ENCODE peak calls at places on chromosomes 2 and 18, in four cellular contexts. Y is GM12891, D is K562, S is GM12878. V is an unnamed sample.

GRCh38 chr2:2647156-2647555 is 316.1 kb upstream of the MYT1L start:
- DNase-seq in S (no peak), Y (no peak), D (no peak), V (no peak)

GRCh38 chr2:204268971-204269370 is 276.3 kb upstream of the PARD3B start:
- DNase-seq in Y (no peak), D (no peak), S (no peak), V (no peak)

GRCh38 chr2:187395276-187396015 is 52.6 kb downstream of the CALCRL start:
- DNase-seq in Y (no peak), S (no peak), D (no peak), V (no peak)

GRCh38 chr2:221570321-221571107 is 1.6 kb downstream of the EPHA4 start:
- DNase-seq in D (no peak), S (no peak), Y (no peak), V (no peak)

GRCh38 chr2:215832791-215833190 is 180.6 kb downstream of the MREG start:
- DNase-seq in D (no peak), S (no peak), Y (no peak), V (peak)

GRCh38 chr2:191724015-191724414 is 46.1 kb downstream of the NABP1 start:
- DNase-seq in D (no peak), S (peak), Y (no peak), V (no peak)

GRCh38 chr2:218711550-218711929 is 905 bp downstream of the TTLL4 start:
- DNase-seq in S (no peak), Y (no peak), D (no peak), V (no peak)

GRCh38 chr18:10410472-10411300 is 43.7 kb upstream of the APCDD1 start:
- DNase-seq in S (no peak), Y (no peak), D (no peak), V (no peak)

GRCh38 chr2:69013837-69014796 is 1.1 kb downstream of the ANTXR1 start:
- DNase-seq in D (no peak), Y (no peak), S (no peak), V (no peak)

GRCh38 chr2:33488715-33489540 is 12.5 kb downstream of the RASGRP3 start:
- DNase-seq in Y (no peak), D (no peak), S (no peak), V (no peak)

GRCh38 chr2:80943487-80943886 is 638.9 kb upstream of the LRRTM1 start:
- DNase-seq in Y (no peak), D (no peak), S (no peak), V (no peak)

GRCh38 chr18:67919316-67919715 is 402.8 kb upstream of the DSEL start:
- DNase-seq in S (no peak), D (no peak), Y (no peak), V (no peak)

GRCh38 chr18:7941533-7941932 is 374.4 kb downstream of the PTPRM start:
- DNase-seq in Y (no peak), D (no peak), S (no peak), V (no peak)

GRCh38 chr18:42183746-42184145 is 228.7 kb downstream of the PIK3C3 start:
- DNase-seq in Y (no peak), S (no peak), D (no peak), V (peak)

GRCh38 chr2:72204782-72205545 is 57.3 kb upstream of the CYP26B1 start:
- DNase-seq in Y (no peak), S (no peak), D (no peak), V (no peak)

GRCh38 chr2:12141618-12142220 is 395.3 kb downstream of the LPIN1 start:
- DNase-seq in Y (no peak), S (no peak), D (no peak), V (no peak)

GRCh38 chr2:218569661-218570500 is 1.2 kb downstream of the CNOT9 start:
- DNase-seq in Y (no peak), D (peak), S (no peak), V (no peak)

GRCh38 chr2:129492528-129492927 is 486.9 kb upstream of the RAB6C start:
- DNase-seq in Y (no peak), D (no peak), S (no peak), V (no peak)

DNA sequence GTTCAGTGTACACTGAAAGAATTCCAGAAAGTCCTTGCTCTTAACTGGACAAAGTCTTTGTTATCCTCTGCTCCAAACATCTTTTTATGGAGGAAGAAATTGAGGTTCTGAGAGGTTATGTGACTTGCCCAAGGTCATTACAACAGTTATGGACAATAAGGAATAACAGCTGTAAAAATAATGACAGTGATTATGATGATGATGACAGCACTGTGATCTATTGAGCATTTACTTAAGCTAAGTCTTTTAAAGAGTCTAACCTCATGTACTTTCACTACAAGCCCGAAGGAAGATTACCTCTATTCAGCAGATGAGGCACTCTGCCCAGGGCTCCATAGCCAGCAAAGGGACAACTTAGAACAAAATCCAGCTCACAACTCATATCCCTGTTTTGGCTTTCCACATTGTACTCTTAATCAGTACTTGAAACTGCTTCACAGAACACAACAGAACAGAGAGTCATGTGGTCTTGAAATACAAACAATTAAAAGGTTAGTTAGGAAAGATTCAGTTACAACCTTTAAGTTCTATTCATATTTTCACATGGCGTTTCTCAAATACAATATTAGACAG is 290.2 kb downstream of the ZNF385B start:
- DNase-seq in Y (no peak), D (no peak), S (no peak), V (no peak)
- TF ChIP-seq SPI1 in Y (no peak), D (no peak), S (no peak), V (no peak)

GRCh38 chr2:224055101-224055500 is 16.0 kb upstream of the SERPINE2 start:
- DNase-seq in S (no peak), D (no peak), Y (no peak), V (no peak)
- TF ChIP-seq SPI1 in S (no peak), D (no peak), Y (no peak), V (no peak)

DNA sequence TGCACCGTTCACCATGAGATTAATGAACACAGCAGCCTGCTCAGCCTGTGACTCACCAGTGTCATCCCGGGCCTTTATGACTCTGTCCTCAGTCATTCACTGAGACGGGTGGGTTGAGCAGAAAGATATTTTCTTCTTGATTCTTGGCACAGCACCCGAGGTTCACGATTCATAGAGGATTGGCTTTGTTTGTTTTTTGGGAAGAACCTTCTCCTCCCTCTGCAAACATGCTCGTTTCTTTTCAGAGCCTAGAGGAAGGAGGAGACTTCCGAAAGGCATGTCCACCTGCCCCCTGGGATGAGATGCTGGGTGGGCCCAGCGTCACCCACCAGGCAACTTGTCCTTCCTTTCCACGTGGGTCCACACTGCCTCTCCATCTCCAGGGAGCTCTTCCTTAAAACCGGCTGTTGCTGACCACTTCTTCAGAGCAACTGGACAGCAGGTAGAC is 199.2 kb downstream of the GLI2 start:
- DNase-seq in Y (no peak), S (no peak), D (peak), V (no peak)
- TF ChIP-seq SPI1 in Y (no peak), S (no peak), D (no peak), V (no peak)

GRCh38 chr2:20179755-20180594 is 45.0 kb downstream of the SDC1 start:
- DNase-seq in Y (no peak), D (peak), S (no peak), V (no peak)
- TF ChIP-seq SPI1 in Y (no peak), D (no peak), S (no peak), V (no peak)

GRCh38 chr2:188571543-188571942 is 279.9 kb downstream of the GULP1 start:
- DNase-seq in S (no peak), Y (no peak), D (no peak), V (no peak)
- TF ChIP-seq SPI1 in S (no peak), Y (no peak), D (no peak), V (no peak)

GRCh38 chr2:40851661-40852060 is 399.8 kb upstream of the SLC8A1 start:
- DNase-seq in Y (no peak), D (no peak), S (no peak), V (no peak)
- TF ChIP-seq SPI1 in Y (no peak), D (no peak), S (no peak), V (no peak)

GRCh38 chr2:128489580-128490273 is 171.1 kb upstream of the HS6ST1 start:
- DNase-seq in Y (no peak), S (no peak), D (no peak), V (no peak)
- TF ChIP-seq SPI1 in Y (no peak), S (no peak), D (no peak), V (no peak)

GRCh38 chr2:132725134-132725533 is 55.1 kb upstream of the LYPD1 start:
- DNase-seq in D (no peak), Y (no peak), S (no peak), V (no peak)
- TF ChIP-seq SPI1 in D (no peak), Y (no peak), S (no peak), V (no peak)

V was measured in HL-60.